ENCODE peak calls at places on chromosomes 1 and 21, in seven cellular contexts. L is neuronal stem cell, S is IMR-90, D is H9, O is mesenchymal stem cell, Z is trophoblast cell, M is H1. A is an unnamed sample.

GRCh38 chr1:223230161-223230881 is 87.3 kb upstream of the TLR5 start:
- DNase-seq in S (peak; percentile 93), M (no peak), Z (peak; percentile 74), D (peak; percentile 8), L (no peak), O (peak; percentile 70), A (peak; percentile 41)

GRCh38 chr1:10561955-10562354 is 87.2 kb downstream of the PEX14 start:
- DNase-seq in L (no peak), O (no peak), Z (no peak), M (no peak), S (no peak), D (no peak), A (peak; percentile 66)

GRCh38 chr1:16617101-16617727 is 3.9 kb upstream of the NBPF1 start:
- DNase-seq in S (no peak), Z (no peak), M (no peak), D (peak; percentile 48), L (no peak), O (no peak), A (no peak)

GRCh38 chr1:2946291-2946690 is 75.0 kb upstream of the ACTRT2 start:
- DNase-seq in S (no peak), O (no peak), L (no peak), M (no peak), Z (no peak), D (no peak), A (peak; percentile 24)

GRCh38 chr1:65558215-65558614 is 137.7 kb downstream of the LEPR start:
- DNase-seq in L (no peak), S (no peak), M (no peak), Z (no peak), D (no peak), O (no peak), A (no peak)

GRCh38 chr1:244628719-244629299 is 24.1 kb upstream of the DESI2 start:
- DNase-seq in D (no peak), L (no peak), S (peak; percentile 4), Z (no peak), M (no peak), O (peak; percentile 3), A (no peak)

GRCh38 chr1:3236361-3236760 is 167.4 kb downstream of the PRDM16 start:
- DNase-seq in O (no peak), D (no peak), M (no peak), Z (no peak), L (no peak), S (no peak), A (no peak)

GRCh38 chr1:44293761-44294315 is 61.2 kb downstream of the ERI3 start:
- DNase-seq in Z (no peak), M (no peak), S (no peak), D (no peak), L (no peak), O (no peak), A (no peak)

GRCh38 chr1:3745590-3746381 is 6.5 kb upstream of the CCDC27 start:
- DNase-seq in O (peak; percentile 29), S (peak; percentile 5), D (no peak), M (no peak), Z (no peak), L (no peak), A (no peak)

GRCh38 chr1:58597076-58597475 is 20.0 kb upstream of the TACSTD2 start:
- DNase-seq in O (no peak), S (no peak), Z (no peak), L (no peak), D (no peak), M (no peak), A (no peak)

GRCh38 chr1:204544321-204544720 is 28.1 kb downstream of the MDM4 start:
- DNase-seq in O (no peak), M (no peak), L (no peak), S (peak; percentile 54), D (no peak), Z (peak; percentile 33), A (no peak)

GRCh38 chr1:17826165-17826488 is 71.0 kb downstream of the ACTL8 start:
- DNase-seq in Z (peak; percentile 66), D (peak; percentile 69), L (peak; percentile 49), O (peak; percentile 3), S (peak; percentile 17), M (no peak), A (peak; percentile 47)

GRCh38 chr1:43722825-43723224 is 15.5 kb downstream of the ST3GAL3 start:
- DNase-seq in Z (no peak), S (no peak), M (no peak), D (no peak), L (no peak), O (no peak), A (peak; percentile 10)

GRCh38 chr1:206728588-206728987 is 42.0 kb upstream of the IL19 start:
- DNase-seq in L (no peak), S (no peak), D (no peak), M (no peak), O (no peak), Z (no peak), A (no peak)

GRCh38 chr1:67429528-67430357 is 459 bp downstream of the SERBP1 start:
- DNase-seq in Z (peak; percentile 39), D (no peak), L (no peak), O (peak; percentile 34), M (no peak), S (no peak), A (peak; percentile 40)

GRCh38 chr1:171641076-171641864 is 11.2 kb downstream of the MYOC start:
- DNase-seq in S (no peak), O (no peak), Z (no peak), M (peak; percentile 56), L (no peak), D (peak; percentile 84), A (peak; percentile 47)

GRCh38 chr21:38819719-38820147 is 14.0 kb downstream of the ETS2 start:
- DNase-seq in Z (peak; percentile 92), O (peak; percentile 63), D (no peak), M (no peak), S (peak; percentile 77), L (no peak), A (no peak)

GRCh38 chr1:91613594-91613993 is 112.9 kb downstream of the CDC7 start:
- DNase-seq in O (no peak), D (no peak), L (no peak), M (no peak), Z (peak; percentile 50), S (peak; percentile 21), A (peak; percentile 71)

GRCh38 chr1:92043621-92044020 is 13.8 kb downstream of the EPHX4 start:
- DNase-seq in Z (peak; percentile 27), D (peak; percentile 41), L (no peak), M (no peak), S (no peak), O (no peak), A (peak; percentile 27)

GRCh38 chr1:196393282-196393681 is 215.0 kb downstream of the KCNT2 start:
- DNase-seq in L (no peak), S (no peak), D (no peak), M (no peak), O (no peak), Z (no peak), A (no peak)

GRCh38 chr1:196399713-196400112 is 208.5 kb downstream of the KCNT2 start:
- DNase-seq in M (no peak), L (no peak), O (no peak), D (no peak), Z (no peak), S (no peak), A (no peak)

GRCh38 chr1:196387766-196388165 is 220.5 kb downstream of the KCNT2 start:
- DNase-seq in S (peak; percentile 27), M (no peak), Z (no peak), O (no peak), L (no peak), D (no peak), A (no peak)

DNA sequence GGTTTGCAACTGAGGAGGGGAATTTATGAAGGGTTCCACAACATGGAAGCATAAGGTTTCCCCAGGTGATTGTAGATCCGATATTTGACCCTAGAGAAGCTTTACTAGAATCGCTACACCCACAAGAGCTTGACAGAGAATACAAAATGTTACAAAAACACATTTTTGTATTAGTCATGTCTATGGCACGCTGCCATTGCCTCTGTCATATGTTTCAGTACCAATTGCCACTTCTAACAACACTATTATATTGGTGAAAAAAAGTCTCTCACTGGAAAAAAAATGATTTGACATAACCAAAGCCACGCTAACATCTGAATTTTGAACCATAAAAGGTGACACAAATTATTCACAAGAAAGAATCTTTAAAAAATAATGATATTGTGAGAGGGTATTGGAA is 214.5 kb downstream of the KCNT2 start:
- DNase-seq in O (no peak), L (no peak), M (no peak), Z (peak; percentile 59), S (peak; percentile 41), D (no peak), A (no peak)
- H3K4ac ChIP-seq in O (no peak overlapping the region), L (no peak overlapping the region), M (no peak overlapping the region), Z (no peak overlapping the region), S (no peak overlapping the region), D (no peak overlapping the region), A (no peak overlapping the region)

DNA sequence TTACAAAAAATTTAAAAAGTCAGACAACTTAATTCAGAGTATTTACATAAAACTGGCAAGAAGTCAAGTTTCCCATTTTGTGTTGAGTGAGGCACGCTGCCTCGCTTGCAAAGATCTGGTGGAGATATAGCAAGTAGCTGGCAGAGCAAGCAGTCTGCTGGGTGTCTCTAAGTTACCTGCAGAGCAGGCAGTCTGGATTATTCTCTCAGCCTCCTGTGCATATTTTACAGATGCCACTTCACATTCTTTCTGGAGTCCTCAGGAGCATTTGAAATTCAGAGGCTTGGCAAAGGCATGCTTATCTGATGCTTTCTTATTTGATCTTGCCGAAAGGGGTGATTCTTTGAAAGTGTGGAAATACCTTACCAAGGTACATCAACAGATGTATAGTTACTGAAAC is 640.4 kb upstream of the ADGRL4 start:
- DNase-seq in Z (peak; percentile 31), S (no peak), O (no peak), M (peak; percentile 7), D (peak; percentile 27), L (no peak), A (peak; percentile 94)
- H3K4ac ChIP-seq in Z (no peak overlapping the region), S (no peak overlapping the region), O (no peak overlapping the region), M (no peak overlapping the region), D (no peak overlapping the region), L (no peak overlapping the region), A (no peak overlapping the region)

DNA sequence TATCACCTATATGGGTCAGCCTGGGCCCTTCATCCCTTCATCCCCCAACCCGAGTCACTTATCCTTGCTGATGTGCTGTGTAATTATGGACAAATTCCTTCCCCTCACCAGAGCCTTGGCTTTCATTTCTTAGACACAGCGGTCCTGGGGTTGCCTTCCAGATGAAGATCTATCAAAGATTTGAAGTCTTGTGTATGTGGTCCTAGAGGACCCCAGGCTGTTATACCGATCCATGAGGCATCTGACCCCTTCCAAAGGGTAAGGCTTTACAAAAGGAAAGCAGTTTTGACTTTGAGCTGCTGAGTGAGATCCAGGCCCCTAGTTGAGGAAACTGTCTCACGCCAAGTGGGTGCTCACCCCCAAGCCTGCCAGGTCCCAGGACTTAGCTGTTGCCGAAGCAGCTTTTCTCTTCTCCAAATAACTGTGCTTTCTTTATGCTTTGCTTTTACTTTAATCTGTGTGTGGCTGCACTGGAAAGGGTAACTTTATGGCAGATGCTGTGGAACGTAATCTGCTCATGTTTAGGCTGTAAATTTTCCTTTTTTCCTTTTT is 37.6 kb downstream of the MAN1C1 start:
- DNase-seq in Z (no peak), S (no peak), D (peak; percentile 5), M (no peak), L (no peak), O (no peak), A (no peak)
- H3K4ac ChIP-seq in Z (no peak overlapping the region), S (no peak overlapping the region), D (no peak overlapping the region), M (no peak overlapping the region), L (no peak overlapping the region), O (no peak overlapping the region), A (no peak overlapping the region)

GRCh38 chr1:27551953-27552312 is 52.0 kb downstream of the AHDC1 start:
- DNase-seq in S (no peak), O (no peak), Z (no peak), D (no peak), M (no peak), L (no peak), A (no peak)
- H3K4ac ChIP-seq in S (no peak overlapping the region), O (no peak overlapping the region), Z (no peak overlapping the region), D (no peak overlapping the region), M (no peak overlapping the region), L (no peak overlapping the region), A (no peak overlapping the region)

A was measured in mesendoderm.